ENCODE peak calls at places on chromosomes 6 and 20, in nine cellular contexts. Y is ACHN; A is stimulated activated CD8-positive, alpha-beta memory T cell treated with anti-CD3 and anti-CD28 coated beads, Interleukin-2, amount 100 ng/mL, for 48 hours; F is activated naive CD8-positive, alpha-beta T cell treated with anti-CD3 and anti-CD28 coated beads, Interleukin-2, amount 50 U/mL, for 24 hours; I is cardiac fibroblast; C is CD4-positive, CD25-positive, alpha-beta regulatory T cell; K is NCI-H460; P is T-helper 2 cell; E is osteocyte. W is an unnamed sample.

GRCh38 chr20:53330744-53331143 is 262.9 kb downstream of the ZNF217 start:
- DNase-seq in Y (no peak), A (no peak), F (no peak), I (no peak), C (no peak), K (no peak), P (no peak), E (no peak), W (no peak)

GRCh38 chr6:71982385-71982784 is 96.0 kb downstream of the RIMS1 start:
- DNase-seq in Y (no peak), A (no peak), F (no peak), I (no peak), C (no peak), K (no peak), P (no peak), E (no peak), W (peak)

GRCh38 chr6:162856885-162857284 is 129.1 kb downstream of the PACRG start:
- DNase-seq in Y (peak), A (no peak), F (no peak), I (peak), C (no peak), K (peak), P (no peak), E (no peak), W (no peak)

GRCh38 chr6:16727996-16728395 is 33.3 kb downstream of the ATXN1 start:
- DNase-seq in Y (no peak), A (no peak), F (no peak), I (no peak), C (no peak), K (no peak), P (no peak), E (no peak), W (no peak)

GRCh38 chr6:108453601-108454157 is 107.0 kb upstream of the FOXO3 start:
- DNase-seq in Y (no peak), A (no peak), F (no peak), I (peak), C (no peak), K (no peak), P (no peak), E (no peak), W (peak)

GRCh38 chr6:127516676-127517273 is 2.4 kb downstream of the MTCL3 start:
- DNase-seq in Y (peak), A (peak), F (peak), I (peak), C (peak), K (peak), P (peak), E (no peak), W (no peak)

GRCh38 chr6:138805431-138805830 is 9.5 kb downstream of the ECT2L start:
- DNase-seq in Y (no peak), A (no peak), F (no peak), I (peak), C (no peak), K (no peak), P (no peak), E (no peak), W (peak)

GRCh38 chr6:157982297-157982579 is 575 bp downstream of the SYNJ2 start:
- DNase-seq in Y (peak), A (no peak), F (peak), I (peak), C (no peak), K (no peak), P (peak), E (no peak), W (peak)